ENCODE peak calls at places on chromosomes 4 and X, in seven cellular contexts. S is AG09319; Q is renal cortical epithelial cell; T is Peyer's patch; A is mammary epithelial cell; L is kidney tubule cell; R is naive thymus-derived CD4-positive, alpha-beta T cell. W is an unnamed sample.

GRCh38 chrX:67338262-67338661 is 205.6 kb upstream of the AR start:
- DNase-seq in S (no peak), L (no peak), Q (no peak), T (no peak), A (no peak), R (no peak), W (no peak)

GRCh38 chr4:122542411-122543236 is 78.2 kb downstream of the IL21 start:
- DNase-seq in A (peak), R (no peak), S (no peak), T (no peak), Q (peak), L (peak), W (no peak)

GRCh38 chrX:109774706-109775105 is 41.6 kb upstream of the ACSL4 start:
- DNase-seq in L (peak), A (peak), Q (peak), R (no peak), T (no peak), S (no peak), W (no peak)

GRCh38 chr4:115154826-115155225 is 41.4 kb upstream of the NDST4 start:
- DNase-seq in R (no peak), T (no peak), L (no peak), A (peak), Q (no peak), S (peak), W (no peak)

GRCh38 chrX:13373807-13374187 is 53.9 kb upstream of the ATXN3L start:
- DNase-seq in L (peak), Q (peak), R (no peak), S (peak), T (no peak), A (peak), W (no peak)

GRCh38 chr4:152185786-152186540 is 349.9 kb downstream of the FBXW7 start:
- DNase-seq in L (no peak), R (no peak), A (peak), S (no peak), T (no peak), Q (peak), W (no peak)

GRCh38 chr4:156961241-156962068 is 10.1 kb downstream of the PDGFC start:
- DNase-seq in R (no peak), S (no peak), A (no peak), Q (no peak), T (no peak), L (no peak), W (no peak)

GRCh38 chr4:81736324-81736723 is 264.6 kb upstream of the RASGEF1B start:
- DNase-seq in A (no peak), Q (no peak), L (no peak), S (no peak), R (no peak), T (no peak), W (no peak)

GRCh38 chrX:53714580-53715335 is 28.2 kb upstream of the HUWE1 start:
- DNase-seq in S (no peak), T (peak), R (peak), A (peak), Q (peak), L (peak), W (peak)

GRCh38 chr4:151325320-151326246 is at the start of gene SH3D19:
- DNase-seq in Q (peak), S (peak), A (peak), T (no peak), L (peak), R (no peak), W (peak)

GRCh38 chr4:174136013-174136412 is 147.5 kb downstream of the FBXO8 start:
- DNase-seq in L (no peak), R (no peak), T (no peak), A (no peak), Q (no peak), S (no peak), W (no peak)

GRCh38 chr4:15194520-15194919 is 192.2 kb downstream of the CPEB2 start:
- DNase-seq in R (no peak), L (no peak), A (no peak), Q (peak), T (no peak), S (no peak), W (no peak)

GRCh38 chr4:18559492-18559891 is 537.9 kb upstream of the LCORL start:
- DNase-seq in S (no peak), A (no peak), Q (no peak), R (no peak), L (no peak), T (no peak), W (no peak)

GRCh38 chr4:164931551-164932324 is 45.7 kb downstream of the TRIM61 start:
- DNase-seq in S (no peak), A (peak), Q (no peak), R (no peak), T (no peak), L (no peak), W (no peak)

GRCh38 chr4:74311696-74312313 is 3.5 kb downstream of the EPGN start:
- DNase-seq in Q (peak), S (peak), A (peak), T (no peak), L (peak), R (peak), W (no peak)

GRCh38 chr4:12231098-12231497 is 802.4 kb upstream of the HS3ST1 start:
- DNase-seq in R (no peak), T (no peak), A (no peak), Q (no peak), S (no peak), L (no peak), W (no peak)

GRCh38 chr4:122218762-122219161 is 66.6 kb downstream of the BLTP1 start:
- DNase-seq in A (no peak), S (no peak), R (no peak), Q (peak), L (peak), T (no peak), W (no peak)

GRCh38 chr4:55347610-55348228 is 1.7 kb downstream of the SRD5A3 start:
- DNase-seq in T (no peak), L (no peak), Q (no peak), S (no peak), A (no peak), R (no peak), W (no peak)

GRCh38 chrX:40098264-40099045 is 697 bp upstream of the BCOR start:
- DNase-seq in R (peak), A (peak), S (no peak), Q (no peak), T (peak), L (peak), W (no peak)

GRCh38 chr4:7597281-7597680 is 162.6 kb upstream of the PSAPL1 start:
- DNase-seq in T (no peak), L (no peak), S (no peak), A (no peak), R (no peak), Q (no peak), W (no peak)

GRCh38 chrX:11188664-11189063 is 77.5 kb downstream of the HCCS start:
- DNase-seq in A (peak), S (no peak), L (peak), Q (peak), T (no peak), R (no peak), W (no peak)

GRCh38 chr4:69078852-69079251 is 17.4 kb upstream of the UGT2B7 start:
- DNase-seq in Q (no peak), T (no peak), A (no peak), L (no peak), S (no peak), R (no peak), W (no peak)

GRCh38 chr4:89939464-89939863 is 44.8 kb downstream of the MMRN1 start:
- DNase-seq in T (no peak), A (no peak), R (no peak), L (peak), S (no peak), Q (peak), W (no peak)

GRCh38 chrX:45553417-45553816 is 352.7 kb upstream of the DIPK2B start:
- DNase-seq in S (no peak), L (no peak), T (no peak), A (no peak), Q (no peak), R (no peak), W (no peak)

GRCh38 chr4:29375716-29376115 is 1344.5 kb upstream of the PCDH7 start:
- DNase-seq in Q (no peak), R (no peak), S (no peak), A (no peak), L (no peak), T (no peak), W (no peak)